ENCODE peak calls at places on chromosomes 6 and 20, in nine cellular contexts. G is NCI-H748 treated with DMSO at 0.1 percent for 48 hours; E is RPMI7951; L is AG09319; P is RWPE1; Z is CD4-positive, alpha-beta memory T cell; W is D341Med; U is osteocyte; H is effector CD4-positive, alpha-beta T cell. R is an unnamed sample.

GRCh38 chr6:170225852-170226417 is 64.9 kb downstream of the DLL1 start:
- DNase-seq in H (no peak), W (no peak), L (no peak), G (no peak), P (peak; percentile 81), Z (no peak), U (no peak), E (no peak), R (no peak)

GRCh38 chr6:74369556-74369993 is 673.6 kb downstream of the CD109 start:
- DNase-seq in Z (no peak), U (no peak), G (no peak), W (no peak), E (peak; percentile 23), H (no peak), P (no peak), L (no peak), R (no peak)

GRCh38 chr20:23203310-23203709 is 117.2 kb upstream of the CD93 start:
- DNase-seq in W (no peak), U (no peak), H (no peak), P (no peak), Z (no peak), E (no peak), G (no peak), L (no peak), R (no peak)

GRCh38 chr20:59299961-59300340 is 460 bp upstream of the EDN3 start:
- DNase-seq in E (no peak), H (no peak), G (no peak), W (no peak), L (no peak), U (no peak), P (no peak), Z (no peak), R (no peak)

GRCh38 chr6:121780325-121781313 is 345.2 kb downstream of the GJA1 start:
- DNase-seq in P (peak; percentile 40), U (no peak), G (no peak), H (no peak), E (peak; percentile 99), Z (no peak), L (peak; percentile 91), W (peak; percentile 16), R (no peak)

GRCh38 chr20:61230-61629 is 26.2 kb upstream of the DEFB125 start:
- DNase-seq in Z (no peak), G (no peak), U (no peak), P (no peak), L (no peak), E (no peak), H (no peak), W (no peak), R (no peak)

GRCh38 chr6:85449388-85449817 is 480 bp upstream of the NT5E start:
- DNase-seq in W (no peak), E (peak; percentile 93), Z (no peak), U (no peak), G (no peak), L (no peak), H (no peak), P (peak; percentile 61), R (no peak)

GRCh38 chr20:49775229-49775693 is 37.4 kb upstream of the SLC9A8 start:
- DNase-seq in L (no peak), P (peak; percentile 68), G (no peak), E (peak; percentile 97), Z (no peak), U (no peak), W (no peak), H (no peak), R (no peak)

GRCh38 chr6:125053809-125054208 is 91.6 kb downstream of the RNF217 start:
- DNase-seq in Z (no peak), P (no peak), E (no peak), U (no peak), L (no peak), H (no peak), W (no peak), G (no peak), R (no peak)

GRCh38 chr20:35828434-35828833 is 56.6 kb downstream of the PHF20 start:
- DNase-seq in L (no peak), W (peak; percentile 59), E (no peak), P (no peak), Z (no peak), G (no peak), U (no peak), H (no peak), R (no peak)

GRCh38 chr20:23419995-23420901 is 1.0 kb downstream of the NAPB start:
- DNase-seq in L (no peak), G (no peak), Z (peak; percentile 58), U (no peak), H (peak; percentile 45), E (peak; percentile 71), P (peak; percentile 55), W (peak; percentile 61), R (no peak)

GRCh38 chr20:39993737-39994136 is 695.3 kb downstream of the MAFB start:
- DNase-seq in E (peak; percentile 24), W (no peak), P (no peak), U (no peak), Z (no peak), G (no peak), H (no peak), L (no peak), R (no peak)

GRCh38 chr6:135525550-135525949 is 28.0 kb upstream of the AHI1 start:
- DNase-seq in W (no peak), L (no peak), U (no peak), P (no peak), G (no peak), H (no peak), Z (no peak), E (no peak), R (no peak)

GRCh38 chr6:42101186-42101657 is 41.2 kb downstream of the C6orf132 start:
- DNase-seq in W (no peak), P (no peak), G (no peak), L (no peak), U (no peak), E (no peak), H (no peak), Z (no peak), R (peak; percentile 90)

GRCh38 chr20:57805784-57806183 is 96.0 kb upstream of the PMEPA1 start:
- DNase-seq in P (peak; percentile 56), L (no peak), E (no peak), Z (no peak), U (no peak), H (no peak), G (no peak), W (no peak), R (no peak)

GRCh38 chr6:74320076-74320475 is 624.1 kb downstream of the CD109 start:
- DNase-seq in Z (no peak), H (no peak), P (no peak), W (no peak), L (no peak), E (no peak), U (no peak), G (no peak), R (no peak)

GRCh38 chr20:13119583-13119982 is 101.5 kb upstream of the ISM1 start:
- DNase-seq in U (no peak), Z (peak; percentile 38), P (peak; percentile 46), E (peak; percentile 70), G (peak; percentile 88), L (peak; percentile 24), W (peak; percentile 66), H (peak; percentile 25), R (peak; percentile 47)

GRCh38 chr6:105045546-105045945 is 88.6 kb downstream of the LIN28B start:
- DNase-seq in H (no peak), P (peak; percentile 48), Z (no peak), W (no peak), L (no peak), E (no peak), G (no peak), U (no peak), R (no peak)

GRCh38 chr20:50146732-50147662 is 6.5 kb downstream of the PEDS1 start:
- DNase-seq in H (peak; percentile 70), W (no peak), L (no peak), G (no peak), U (no peak), E (peak; percentile 42), Z (peak; percentile 94), P (peak; percentile 93), R (no peak)

GRCh38 chr6:31293343-31293742 is 21.5 kb upstream of the HLA-C start:
- DNase-seq in G (no peak), U (no peak), E (peak; percentile 42), P (peak; percentile 28), H (no peak), W (no peak), L (no peak), Z (no peak), R (no peak)

GRCh38 chr20:12598894-12599293 is 409.9 kb upstream of the SPTLC3 start:
- DNase-seq in G (no peak), U (no peak), E (no peak), H (no peak), W (no peak), Z (no peak), P (no peak), L (no peak), R (no peak)

GRCh38 chr20:59220161-59220560 is 56.5 kb downstream of the ZNF831 start:
- DNase-seq in W (no peak), H (no peak), Z (no peak), L (no peak), E (no peak), G (no peak), P (no peak), U (no peak), R (no peak)

R was measured in NCI-H526 treated with DMSO at 0.1 percent for 48 hours.